ENCODE peak calls at places on chromosome 17, in nine cellular contexts. Z is stimulated activated CD4-positive, alpha-beta T cell treated with anti-CD3 and anti-CD28 coated beads, Interleukin-1b, Interleukin-23, amount 100 ng/mL, for 48 hours; G is left ventricle myocardium inferior; R is tibial nerve; U is HFFc6; E is cardiac septum; X is AG08395; D is naive thymus-derived CD4-positive, alpha-beta T cell; A is activated CD8-positive, alpha-beta memory T cell treated with anti-CD3 and anti-CD28 coated beads for 4 hours. W is an unnamed sample.

GRCh38 chr17:17778308-17779014 is 58.3 kb downstream of the SREBF1 start:
- DNase-seq in D (no peak), G (peak), E (peak), A (no peak), Z (no peak), U (no peak), R (peak), X (peak), W (no peak)

GRCh38 chr17:199195-199604 is 17.8 kb upstream of the DOC2B start:
- DNase-seq in U (no peak), E (peak), G (no peak), D (no peak), X (no peak), A (no peak), Z (no peak), R (no peak), W (no peak)

GRCh38 chr17:59406808-59407381 is 75.4 kb downstream of the YPEL2 start:
- DNase-seq in Z (no peak), A (no peak), X (no peak), G (no peak), E (no peak), U (peak), D (no peak), R (no peak), W (no peak)

GRCh38 chr17:64496786-64497564 is at the start of gene POLG2:
- DNase-seq in X (peak), E (peak), U (peak), D (peak), R (peak), G (peak), Z (peak), A (peak), W (peak)

GRCh38 chr17:75816693-75817092 is 27.5 kb downstream of the UNC13D start:
- DNase-seq in A (no peak), R (no peak), D (no peak), G (peak), Z (no peak), E (no peak), X (no peak), U (no peak), W (no peak)

GRCh38 chr17:77451894-77452852 is 311.4 kb downstream of the SEC14L1 start:
- DNase-seq in U (peak), G (peak), A (no peak), D (no peak), E (no peak), X (peak), Z (no peak), R (peak), W (no peak)

GRCh38 chr17:46154151-46154816 is 38.9 kb downstream of the KANSL1 start:
- DNase-seq in X (peak), G (no peak), Z (no peak), A (no peak), E (no peak), D (peak), R (no peak), U (peak), W (no peak)

GRCh38 chr17:78128616-78129384 is at the start of gene TMC6:
- DNase-seq in U (no peak), X (no peak), D (peak), G (no peak), Z (peak), E (peak), A (no peak), R (no peak), W (peak)